ENCODE peak calls at places on chromosome 21, in six cellular contexts. H is T-helper 1 cell; Q is Caki2; I is AG08396; G is EL; U is stimulated activated CD8-positive, alpha-beta memory T cell treated with anti-CD3 and anti-CD28 coated beads, Interleukin-7, amount 100 ng/mL, for 1 hour. T is an unnamed sample.

GRCh38 chr21:36004441-36004840 is 55.9 kb downstream of the SETD4 start:
- DNase-seq in H (no peak), Q (peak; percentile 27), I (peak; percentile 77), G (no peak), U (no peak), T (peak; percentile 86)

GRCh38 chr21:44522753-44523204 is 17.2 kb downstream of the KRTAP10-1 start:
- DNase-seq in H (no peak), Q (no peak), I (no peak), G (no peak), U (no peak), T (no peak)

GRCh38 chr21:33799378-33800090 is 116.1 kb downstream of the ATP5PO start:
- DNase-seq in H (no peak), Q (no peak), I (no peak), G (no peak), U (no peak), T (no peak)

GRCh38 chr21:28142692-28143091 is 850.0 kb downstream of the LTN1 start:
- DNase-seq in H (no peak), Q (peak; percentile 64), I (peak; percentile 18), G (peak; percentile 81), U (no peak), T (peak; percentile 19)

GRCh38 chr21:38376235-38376634 is 119.4 kb downstream of the KCNJ15 start:
- DNase-seq in H (no peak), Q (no peak), I (no peak), G (no peak), U (no peak), T (no peak)

GRCh38 chr21:30206551-30207251 is 9.2 kb downstream of the CLDN8 start:
- DNase-seq in H (no peak), Q (peak; percentile 95), I (no peak), G (no peak), U (no peak), T (no peak)

GRCh38 chr21:42154237-42155044 is 64.5 kb upstream of the ABCG1 start:
- DNase-seq in H (no peak), Q (no peak), I (no peak), G (no peak), U (no peak), T (no peak)

GRCh38 chr21:41011968-41012367 is 156.0 kb upstream of the BACE2 start:
- DNase-seq in H (no peak), Q (no peak), I (no peak), G (no peak), U (no peak), T (no peak)

GRCh38 chr21:35088235-35088865 is 39.2 kb upstream of the RUNX1 start:
- DNase-seq in H (no peak), Q (no peak), I (no peak), G (peak; percentile 34), U (no peak), T (no peak)

T was measured in AG20443.